ENCODE peak calls at places on chromosomes 11 and 22, in five cellular contexts. One of them, this sample, is unnamed.

GRCh38 chr11:13535819-13536218 is 40.0 kb upstream of the PTH start:
- DNase-seq in HFFc6: no peak
- DNase-seq in AG09309: no peak
- DNase-seq in heart right ventricle: no peak
- DNase-seq in RWPE1: no peak
- DNase-seq in this sample: no peak

GRCh38 chr11:63536669-63537292 is at the start of gene PLAAT4:
- DNase-seq in HFFc6: peak; percentile 29
- DNase-seq in AG09309: no peak
- DNase-seq in heart right ventricle: peak; percentile 21
- DNase-seq in RWPE1: peak; percentile 26
- DNase-seq in this sample: peak; percentile 30

GRCh38 chr11:12897390-12897789 is 111.7 kb upstream of the RASSF10 start:
- DNase-seq in HFFc6: no peak
- DNase-seq in AG09309: no peak
- DNase-seq in heart right ventricle: no peak
- DNase-seq in RWPE1: no peak
- DNase-seq in this sample: no peak

GRCh38 chr11:67167715-67168114 is 48.7 kb downstream of the KDM2A start:
- DNase-seq in HFFc6: peak; percentile 6
- DNase-seq in AG09309: no peak
- DNase-seq in heart right ventricle: no peak
- DNase-seq in RWPE1: no peak
- DNase-seq in this sample: no peak

GRCh38 chr22:49589811-49590210 is 237.9 kb downstream of the BRD1 start:
- DNase-seq in HFFc6: no peak
- DNase-seq in AG09309: no peak
- DNase-seq in heart right ventricle: no peak
- DNase-seq in RWPE1: no peak
- DNase-seq in this sample: no peak

GRCh38 chr22:40637181-40638150 is 947 bp upstream of the MRTFA start:
- DNase-seq in HFFc6: peak; percentile 18
- DNase-seq in AG09309: no peak
- DNase-seq in heart right ventricle: no peak
- DNase-seq in RWPE1: no peak
- DNase-seq in this sample: no peak

GRCh38 chr11:10591741-10592140 is 23.3 kb upstream of the LYVE1 start:
- DNase-seq in HFFc6: no peak
- DNase-seq in AG09309: no peak
- DNase-seq in heart right ventricle: no peak
- DNase-seq in RWPE1: no peak
- DNase-seq in this sample: no peak

GRCh38 chr11:123284454-123284853 is 89.4 kb upstream of the CLMP start:
- DNase-seq in HFFc6: no peak
- DNase-seq in AG09309: no peak
- DNase-seq in heart right ventricle: no peak
- DNase-seq in RWPE1: no peak
- DNase-seq in this sample: no peak

GRCh38 chr22:42074153-42074750 is at the start of gene PHETA2:
- DNase-seq in HFFc6: no peak
- DNase-seq in AG09309: no peak
- DNase-seq in heart right ventricle: peak; percentile 68
- DNase-seq in RWPE1: no peak
- DNase-seq in this sample: no peak

GRCh38 chr11:19444231-19444630 is 203.5 kb upstream of the E2F8 start:
- DNase-seq in HFFc6: no peak
- DNase-seq in AG09309: peak; percentile 42
- DNase-seq in heart right ventricle: no peak
- DNase-seq in RWPE1: no peak
- DNase-seq in this sample: no peak

GRCh38 chr11:75269896-75270295 is 29.3 kb downstream of the TPBGL start:
- DNase-seq in HFFc6: no peak
- DNase-seq in AG09309: no peak
- DNase-seq in heart right ventricle: no peak
- DNase-seq in RWPE1: no peak
- DNase-seq in this sample: no peak

GRCh38 chr11:1353383-1354124 is 36.2 kb upstream of the BRSK2 start:
- DNase-seq in HFFc6: no peak
- DNase-seq in AG09309: no peak
- DNase-seq in heart right ventricle: no peak
- DNase-seq in RWPE1: no peak
- DNase-seq in this sample: no peak

GRCh38 chr11:11366793-11367192 is 13.7 kb upstream of the CSNK2A3 start:
- DNase-seq in HFFc6: no peak
- DNase-seq in AG09309: no peak
- DNase-seq in heart right ventricle: no peak
- DNase-seq in RWPE1: no peak
- DNase-seq in this sample: no peak

GRCh38 chr22:26461188-26461810 is 22.3 kb downstream of the HPS4 start:
- DNase-seq in HFFc6: peak; percentile 20
- DNase-seq in AG09309: no peak
- DNase-seq in heart right ventricle: peak; percentile 50
- DNase-seq in RWPE1: peak; percentile 47
- DNase-seq in this sample: no peak

DNA sequence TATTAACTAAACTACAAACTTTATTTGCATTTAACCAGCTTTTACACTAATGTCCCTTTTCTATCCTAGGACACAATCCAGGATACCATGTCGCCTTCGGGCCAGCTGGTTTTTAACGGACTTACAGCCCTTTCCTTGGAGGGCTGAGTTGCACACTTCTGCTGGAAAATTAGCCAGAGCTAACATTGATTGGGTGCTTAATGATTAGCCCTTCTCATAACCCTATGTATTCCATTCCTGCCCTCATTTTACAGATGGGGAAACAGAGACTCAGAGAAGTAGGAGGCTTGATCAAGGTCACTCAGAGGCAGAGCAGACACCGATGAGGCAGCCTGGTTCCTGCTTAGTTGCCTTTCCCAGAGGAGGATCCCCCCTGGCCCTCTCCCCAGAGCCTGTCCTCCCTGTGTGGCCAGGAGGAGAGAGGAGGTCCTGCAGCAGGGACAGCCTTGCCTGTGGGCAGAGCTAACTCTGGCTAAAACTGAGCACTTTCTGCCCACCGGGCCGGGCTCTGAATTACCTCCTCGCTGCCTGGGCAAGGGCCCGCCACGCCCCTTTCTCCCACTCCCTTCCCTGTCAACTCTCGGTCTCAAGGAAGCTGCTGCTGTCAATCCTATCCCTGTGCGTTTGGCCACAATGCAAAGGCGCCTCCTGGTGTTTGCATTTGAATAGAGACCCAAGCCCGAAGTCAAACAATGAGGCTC is 59.6 kb upstream of the PAX6 start:
- DNase-seq in HFFc6: no peak
- DNase-seq in AG09309: no peak
- DNase-seq in heart right ventricle: peak; percentile 13
- DNase-seq in RWPE1: peak; percentile 26
- DNase-seq in this sample: peak; percentile 0
- TF ChIP-seq CTCF in HFFc6: peak; percentile 82
- TF ChIP-seq CTCF in AG09309: peak; percentile 84
- TF ChIP-seq CTCF in heart right ventricle: peak; percentile 68
- TF ChIP-seq CTCF in RWPE1: peak; percentile 49
- TF ChIP-seq CTCF in this sample: peak; percentile 85

GRCh38 chr22:27919222-27919942 is at the start of gene PITPNB:
- DNase-seq in HFFc6: peak; percentile 95
- DNase-seq in AG09309: peak; percentile 89
- DNase-seq in heart right ventricle: peak; percentile 100
- DNase-seq in RWPE1: peak; percentile 99
- DNase-seq in this sample: peak; percentile 96

GRCh38 chr22:27925331-27925730 is 6.3 kb upstream of the PITPNB start:
- DNase-seq in HFFc6: no peak
- DNase-seq in AG09309: no peak
- DNase-seq in heart right ventricle: no peak
- DNase-seq in RWPE1: no peak
- DNase-seq in this sample: no peak

GRCh38 chr22:27918351-27919221 is 470 bp downstream of the PITPNB start:
- DNase-seq in HFFc6: peak; percentile 41
- DNase-seq in AG09309: no peak
- DNase-seq in heart right ventricle: peak; percentile 48
- DNase-seq in RWPE1: peak; percentile 52
- DNase-seq in this sample: no peak

GRCh38 chr22:27919943-27920755 is 1.1 kb upstream of the PITPNB start:
- DNase-seq in HFFc6: peak; percentile 32
- DNase-seq in AG09309: no peak
- DNase-seq in heart right ventricle: no peak
- DNase-seq in RWPE1: no peak
- DNase-seq in this sample: peak; percentile 45
- TF ChIP-seq CTCF in HFFc6: peak; percentile 12
- TF ChIP-seq CTCF in AG09309: no peak
- TF ChIP-seq CTCF in heart right ventricle: peak; percentile 42
- TF ChIP-seq CTCF in RWPE1: no peak
- TF ChIP-seq CTCF in this sample: no peak

GRCh38 chr22:32476286-32476685 is 1.7 kb downstream of the FBXO7 start:
- DNase-seq in HFFc6: no peak
- DNase-seq in AG09309: no peak
- DNase-seq in heart right ventricle: no peak
- DNase-seq in RWPE1: no peak
- DNase-seq in this sample: no peak

GRCh38 chr22:32474635-32475427 is at the start of gene FBXO7:
- DNase-seq in HFFc6: peak; percentile 92
- DNase-seq in AG09309: peak; percentile 63
- DNase-seq in heart right ventricle: peak; percentile 94
- DNase-seq in RWPE1: peak; percentile 72
- DNase-seq in this sample: peak; percentile 81

GRCh38 chr22:32475428-32476010 is 908 bp downstream of the FBXO7 start:
- DNase-seq in HFFc6: peak; percentile 25
- DNase-seq in AG09309: peak; percentile 11
- DNase-seq in heart right ventricle: peak; percentile 23
- DNase-seq in RWPE1: no peak
- DNase-seq in this sample: no peak

GRCh38 chr22:32476804-32477203 is 2.2 kb downstream of the FBXO7 start:
- DNase-seq in HFFc6: no peak
- DNase-seq in AG09309: no peak
- DNase-seq in heart right ventricle: no peak
- DNase-seq in RWPE1: no peak
- DNase-seq in this sample: no peak

DNA sequence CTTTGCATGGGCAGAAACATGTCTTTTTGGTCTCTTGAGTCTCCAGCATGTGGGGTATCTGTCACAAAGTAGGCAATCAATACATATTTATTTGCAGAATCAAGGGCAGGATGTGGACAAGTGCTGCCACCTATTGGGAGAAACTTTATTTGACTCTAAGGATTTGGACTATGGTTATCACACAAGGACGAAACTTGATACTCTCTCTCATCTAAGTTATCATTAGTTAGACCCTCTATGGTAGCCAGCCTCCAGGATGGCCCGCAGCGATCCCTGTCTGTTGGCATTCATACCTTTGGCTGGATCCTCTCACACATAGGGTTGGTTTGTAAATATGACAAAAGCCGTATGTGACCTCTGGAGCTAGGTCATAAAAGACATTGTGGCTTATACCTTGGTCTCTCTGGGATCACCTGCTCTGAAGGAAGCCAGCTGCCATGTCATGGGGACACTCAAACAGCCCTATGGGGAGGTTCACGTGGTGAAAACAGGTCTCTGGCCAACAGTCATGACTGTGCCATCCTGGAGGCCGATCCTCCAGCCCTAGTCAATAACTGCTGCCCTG is 1.1 kb upstream of the FBXO7 start:
- DNase-seq in HFFc6: peak; percentile 66
- DNase-seq in AG09309: peak; percentile 13
- DNase-seq in heart right ventricle: no peak
- DNase-seq in RWPE1: peak; percentile 23
- DNase-seq in this sample: peak; percentile 23
- TF ChIP-seq CTCF in HFFc6: peak; percentile 89
- TF ChIP-seq CTCF in AG09309: peak; percentile 67
- TF ChIP-seq CTCF in heart right ventricle: peak; percentile 64
- TF ChIP-seq CTCF in RWPE1: peak; percentile 78
- TF ChIP-seq CTCF in this sample: peak; percentile 65

GRCh38 chr22:50696251-50696798 is 23.7 kb downstream of the SHANK3 start:
- DNase-seq in HFFc6: no peak
- DNase-seq in AG09309: no peak
- DNase-seq in heart right ventricle: no peak
- DNase-seq in RWPE1: no peak
- DNase-seq in this sample: no peak
- TF ChIP-seq CTCF in HFFc6: no peak
- TF ChIP-seq CTCF in AG09309: no peak
- TF ChIP-seq CTCF in heart right ventricle: no peak
- TF ChIP-seq CTCF in RWPE1: no peak
- TF ChIP-seq CTCF in this sample: no peak

DNA sequence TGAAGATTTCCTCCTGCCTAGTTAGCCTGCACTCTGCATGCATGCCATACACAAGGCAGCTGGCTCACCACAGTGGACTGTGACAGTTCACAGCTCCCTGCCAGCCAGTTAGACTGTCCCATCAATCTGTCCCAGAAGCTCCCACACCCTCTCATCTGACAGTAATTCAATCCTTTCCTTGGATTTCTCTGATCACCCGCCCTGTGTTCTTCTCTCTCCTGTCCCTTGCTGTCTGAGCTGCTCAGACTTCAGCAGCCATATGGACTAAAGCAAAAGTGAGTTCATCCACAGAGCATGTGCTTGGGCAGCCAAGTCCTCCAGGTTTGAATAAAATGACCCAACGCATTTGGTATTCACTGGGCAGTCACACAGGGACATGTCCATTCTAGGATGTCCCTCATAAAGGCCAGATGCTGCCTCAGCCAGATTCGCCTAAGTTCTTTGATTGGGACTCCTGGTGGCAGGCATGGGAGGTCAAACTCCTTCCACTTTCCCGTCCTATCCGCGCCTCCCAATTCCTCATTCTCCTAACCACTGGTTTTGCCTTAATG is 54.5 kb upstream of the ZBTB44 start:
- DNase-seq in HFFc6: no peak
- DNase-seq in AG09309: no peak
- DNase-seq in heart right ventricle: no peak
- DNase-seq in RWPE1: no peak
- DNase-seq in this sample: no peak
- TF ChIP-seq CTCF in HFFc6: no peak
- TF ChIP-seq CTCF in AG09309: no peak
- TF ChIP-seq CTCF in heart right ventricle: peak; percentile 19
- TF ChIP-seq CTCF in RWPE1: no peak
- TF ChIP-seq CTCF in this sample: no peak

This sample was measured in AG09319.